ENCODE peak calls at places on chromosome 1, in six cellular contexts. T, W, R, B, M and V are unnamed samples.

GRCh38 chr1:38919075-38919474 is 22.6 kb downstream of the RHBDL2 start:
- DNase-seq in T (no peak), R (no peak), B (no peak), M (no peak), W (no peak), V (peak; percentile 64)

GRCh38 chr1:212699104-212699838 is 369 bp downstream of the BATF3 start:
- DNase-seq in R (peak; percentile 66), B (peak; percentile 18), M (peak; percentile 78), T (peak; percentile 27), W (peak; percentile 76), V (peak; percentile 78)

GRCh38 chr1:32765561-32766327 is 51.4 kb downstream of the YARS1 start:
- DNase-seq in B (no peak), M (no peak), R (no peak), W (peak; percentile 73), T (no peak), V (peak; percentile 78)

GRCh38 chr1:19488136-19488535 is 2.8 kb upstream of the CAPZB start:
- DNase-seq in W (no peak), M (no peak), R (no peak), T (no peak), B (no peak), V (no peak)

GRCh38 chr1:31244326-31244725 is 4.6 kb upstream of the NKAIN1 start:
- DNase-seq in R (no peak), M (no peak), B (no peak), T (no peak), W (no peak), V (no peak)

GRCh38 chr1:1178794-1179331 is 5.2 kb downstream of the TTLL10 start:
- DNase-seq in B (no peak), R (no peak), M (no peak), T (no peak), W (peak; percentile 7), V (peak; percentile 30)

GRCh38 chr1:155136728-155137127 is 1.1 kb downstream of the SLC50A1 start:
- DNase-seq in T (no peak), B (peak; percentile 39), M (no peak), W (no peak), R (no peak), V (no peak)

GRCh38 chr1:32954183-32954582 is 10.4 kb downstream of the RNF19B start:
- DNase-seq in R (no peak), T (peak; percentile 28), M (no peak), W (no peak), B (no peak), V (no peak)

GRCh38 chr1:56374026-56374974 is 205.1 kb downstream of the PLPP3 start:
- DNase-seq in T (no peak), R (no peak), B (no peak), W (no peak), M (no peak), V (peak; percentile 68)

GRCh38 chr1:182965096-182965495 is 12.1 kb upstream of the SHCBP1L start:
- DNase-seq in M (no peak), W (no peak), B (no peak), R (no peak), T (no peak), V (no peak)

GRCh38 chr1:182962554-182963115 is 9.7 kb upstream of the SHCBP1L start:
- DNase-seq in B (peak; percentile 91), T (peak; percentile 79), M (peak; percentile 91), R (peak; percentile 93), W (peak; percentile 69), V (peak; percentile 88)

GRCh38 chr1:182968846-182969734 is 16.1 kb upstream of the SHCBP1L start:
- DNase-seq in R (no peak), M (no peak), B (no peak), T (no peak), W (no peak), V (no peak)

GRCh38 chr1:182968151-182968741 is 15.3 kb upstream of the SHCBP1L start:
- DNase-seq in T (peak; percentile 34), W (no peak), R (no peak), B (no peak), M (no peak), V (no peak)

GRCh38 chr1:182965861-182966260 is 12.9 kb upstream of the SHCBP1L start:
- DNase-seq in R (no peak), B (no peak), T (no peak), W (no peak), M (no peak), V (no peak)
- TF ChIP-seq MAX in R (no peak), B (no peak), T (no peak), W (no peak), M (no peak), V (no peak)

GRCh38 chr1:57966751-57967406 is 543.0 kb upstream of the DAB1 start:
- DNase-seq in T (no peak), B (no peak), W (peak; percentile 73), M (no peak), R (no peak), V (no peak)
- TF ChIP-seq MAX in T (no peak), B (no peak), W (peak; percentile 40), M (no peak), R (no peak), V (no peak)

DNA sequence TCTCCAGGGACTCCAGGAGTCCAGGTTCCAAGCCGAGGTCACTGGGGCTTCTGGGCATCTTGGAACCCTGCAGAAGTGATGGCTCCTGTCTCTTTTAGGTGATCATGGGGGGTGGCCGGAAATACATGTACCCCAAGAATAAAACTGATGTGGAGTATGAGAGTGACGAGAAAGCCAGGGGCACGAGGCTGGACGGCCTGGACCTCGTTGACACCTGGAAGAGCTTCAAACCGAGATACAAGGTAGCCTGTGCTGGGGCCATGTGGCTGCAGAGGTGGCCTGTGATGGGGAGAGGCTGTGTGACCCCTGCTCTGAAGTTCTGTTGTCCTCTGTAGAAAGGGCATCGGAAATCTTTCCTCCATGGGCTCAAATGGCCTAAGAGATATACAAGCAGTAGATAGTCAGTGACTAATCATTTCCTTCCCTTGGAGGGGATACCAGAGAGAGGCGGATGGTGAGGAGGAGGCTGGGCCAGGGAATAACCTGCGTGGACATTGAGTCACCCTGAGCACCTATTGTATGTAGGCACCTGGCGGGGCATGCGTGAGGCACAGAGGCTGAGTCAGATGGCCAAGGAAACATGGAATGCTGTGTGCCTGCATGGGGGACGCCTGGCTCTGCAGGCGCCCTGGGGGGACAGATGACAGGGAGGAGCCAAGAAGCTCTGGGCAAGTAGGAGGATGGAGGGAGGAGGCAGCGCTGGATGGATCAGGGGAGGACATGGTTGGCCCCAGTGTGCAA is 59.0 kb downstream of the ALPL start:
- DNase-seq in R (no peak), M (no peak), T (no peak), W (no peak), B (peak; percentile 7), V (peak; percentile 50)
- TF ChIP-seq MAX in R (no peak), M (no peak), T (no peak), W (no peak), B (no peak), V (no peak)

GRCh38 chr1:245336149-245336983 is 181.6 kb downstream of the KIF26B start:
- DNase-seq in M (no peak), B (no peak), W (no peak), R (no peak), T (no peak), V (no peak)

GRCh38 chr1:245332085-245332484 is 177.3 kb downstream of the KIF26B start:
- DNase-seq in M (no peak), T (no peak), B (no peak), R (no peak), W (no peak), V (no peak)

GRCh38 chr1:245330951-245331350 is 176.2 kb downstream of the KIF26B start:
- DNase-seq in B (no peak), T (no peak), M (no peak), W (peak; percentile 27), R (no peak), V (no peak)

GRCh38 chr1:245334827-245335490 is 180.2 kb downstream of the KIF26B start:
- DNase-seq in M (no peak), W (no peak), B (no peak), T (no peak), R (no peak), V (no peak)

DNA sequence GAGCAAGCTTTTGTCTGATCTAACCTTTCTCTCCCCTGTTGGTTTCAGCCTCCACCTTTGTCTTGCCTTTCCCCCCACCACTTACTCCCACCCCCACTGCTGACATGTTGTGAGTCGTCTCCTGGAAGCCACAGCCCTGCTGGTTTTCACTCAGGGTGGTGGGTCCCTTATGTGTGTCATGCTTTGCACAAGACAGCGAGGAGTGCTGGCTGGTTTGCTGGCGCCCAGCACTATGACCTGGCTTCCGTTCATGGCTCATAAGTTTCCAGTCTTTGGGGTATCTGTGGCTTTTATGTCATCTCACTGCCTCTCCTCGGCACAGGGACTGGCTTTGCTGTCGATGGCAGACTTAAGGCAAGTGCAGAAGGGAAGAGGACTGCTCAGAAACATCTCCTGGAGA is 177.7 kb downstream of the KIF26B start:
- DNase-seq in R (no peak), B (no peak), W (no peak), M (no peak), T (no peak), V (no peak)
- TF ChIP-seq MAX in R (no peak), B (no peak), W (no peak), M (no peak), T (no peak), V (no peak)

GRCh38 chr1:228463559-228464455 is 23.4 kb upstream of the RNF187 start:
- DNase-seq in W (peak; percentile 73), R (peak; percentile 77), M (peak; percentile 93), T (peak; percentile 18), B (no peak), V (peak; percentile 74)
- TF ChIP-seq MAX in W (no peak), R (peak; percentile 71), M (peak; percentile 69), T (no peak), B (no peak), V (peak; percentile 40)